ENCODE peak calls at places on chromosome 14, in five cellular contexts. One of them, this sample, is unnamed. For H3K9me3, the result is how much of the 10 kb centered on the place peaks cover.

GRCh38 chr14:72904840-72905561 is 11.1 kb upstream of the DPF3 start:
- DNase-seq in stomach: peak
- DNase-seq in suprapubic skin: peak
- DNase-seq in HepG2: peak
- DNase-seq in HCT116: peak
- DNase-seq in this sample: no peak

GRCh38 chr14:65184032-65184764 is 81.9 kb upstream of the MAX start:
- DNase-seq in stomach: no peak
- DNase-seq in suprapubic skin: no peak
- DNase-seq in HepG2: no peak
- DNase-seq in HCT116: no peak
- DNase-seq in this sample: no peak

GRCh38 chr14:58455593-58456265 is 28.2 kb downstream of the KIAA0586 start:
- DNase-seq in stomach: no peak
- DNase-seq in suprapubic skin: no peak
- DNase-seq in HepG2: no peak
- DNase-seq in HCT116: no peak
- DNase-seq in this sample: no peak

GRCh38 chr14:68442828-68443460 is 349.9 kb downstream of the ZFP36L1 start:
- DNase-seq in stomach: no peak
- DNase-seq in suprapubic skin: no peak
- DNase-seq in HepG2: no peak
- DNase-seq in HCT116: no peak
- DNase-seq in this sample: no peak

GRCh38 chr14:54291491-54292191 is 105.2 kb upstream of the CDKN3 start:
- DNase-seq in stomach: no peak
- DNase-seq in suprapubic skin: no peak
- DNase-seq in HepG2: peak
- DNase-seq in HCT116: no peak
- DNase-seq in this sample: no peak

GRCh38 chr14:91573894-91574837 is 64.1 kb upstream of the PPP4R3A start:
- DNase-seq in stomach: peak
- DNase-seq in suprapubic skin: no peak
- DNase-seq in HepG2: no peak
- DNase-seq in HCT116: peak
- DNase-seq in this sample: no peak

GRCh38 chr14:44657688-44658388 is 150.8 kb upstream of the FSCB start:
- DNase-seq in stomach: no peak
- DNase-seq in suprapubic skin: no peak
- DNase-seq in HepG2: peak
- DNase-seq in HCT116: no peak
- DNase-seq in this sample: peak

GRCh38 chr14:40850191-40850590 is 756.5 kb upstream of the LRFN5 start:
- DNase-seq in stomach: no peak
- DNase-seq in suprapubic skin: no peak
- DNase-seq in HepG2: no peak
- DNase-seq in HCT116: no peak
- DNase-seq in this sample: no peak

GRCh38 chr14:84228702-84229101 is 1301.2 kb upstream of the FLRT2 start:
- DNase-seq in stomach: no peak
- DNase-seq in suprapubic skin: no peak
- DNase-seq in HepG2: no peak
- DNase-seq in HCT116: no peak
- DNase-seq in this sample: no peak

GRCh38 chr14:97873291-97873690 is 1076.1 kb downstream of the VRK1 start:
- DNase-seq in stomach: no peak
- DNase-seq in suprapubic skin: no peak
- DNase-seq in HepG2: no peak
- DNase-seq in HCT116: no peak
- DNase-seq in this sample: no peak
- H3K9me3 ChIP-seq in stomach: under half
- H3K9me3 ChIP-seq in suprapubic skin: under half
- H3K9me3 ChIP-seq in HepG2: half or more
- H3K9me3 ChIP-seq in HCT116: under half
- H3K9me3 ChIP-seq in this sample: under half

GRCh38 chr14:86779416-86779815 is 1213.6 kb downstream of the GALC start:
- DNase-seq in stomach: no peak
- DNase-seq in suprapubic skin: no peak
- DNase-seq in HepG2: no peak
- DNase-seq in HCT116: no peak
- DNase-seq in this sample: no peak
- TF ChIP-seq POLR2AphosphoS5 in stomach: no peak
- TF ChIP-seq POLR2AphosphoS5 in suprapubic skin: no peak
- TF ChIP-seq POLR2AphosphoS5 in HepG2: no peak
- TF ChIP-seq POLR2AphosphoS5 in HCT116: no peak
- TF ChIP-seq POLR2AphosphoS5 in this sample: no peak

DNA sequence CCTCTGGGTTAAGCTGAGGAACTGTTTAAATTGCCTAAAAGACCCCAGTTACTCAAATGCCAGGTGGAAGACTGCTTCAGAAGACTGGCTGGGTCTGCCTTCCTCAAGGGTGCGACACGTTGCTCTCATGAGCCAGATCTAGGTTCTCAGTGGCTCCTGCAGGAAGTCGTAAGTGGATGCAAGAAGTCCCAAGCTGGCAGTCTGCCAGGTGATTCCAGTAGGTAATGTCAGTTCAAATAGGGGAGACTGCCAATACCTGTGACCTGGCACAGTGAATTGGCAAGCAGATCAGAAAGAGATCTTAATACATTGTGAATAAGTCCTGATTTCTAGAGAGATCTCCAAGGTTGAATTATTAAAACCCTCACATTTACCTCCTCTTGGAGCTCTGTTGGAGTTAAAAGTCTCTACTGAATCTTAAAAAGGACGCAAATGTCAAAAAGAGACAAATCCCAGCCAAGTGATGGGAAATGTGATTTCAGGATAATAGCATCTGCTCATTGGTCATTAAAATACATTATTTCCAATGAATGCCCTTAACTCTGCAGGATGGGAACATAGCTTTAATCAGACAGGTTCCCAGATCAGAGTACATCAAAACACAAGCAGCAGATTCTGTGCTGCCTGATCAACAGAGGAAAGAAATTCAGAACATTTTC is 98.8 kb upstream of the FRMD6 start:
- DNase-seq in stomach: no peak
- DNase-seq in suprapubic skin: peak
- DNase-seq in HepG2: no peak
- DNase-seq in HCT116: no peak
- DNase-seq in this sample: no peak
- H3K27ac ChIP-seq in stomach: no peak
- H3K27ac ChIP-seq in suprapubic skin: no peak
- H3K27ac ChIP-seq in HepG2: no peak
- H3K27ac ChIP-seq in HCT116: no peak
- H3K27ac ChIP-seq in this sample: no peak

GRCh38 chr14:106129274-106129673 is 602.9 kb downstream of the TMEM121 start:
- DNase-seq in stomach: no peak
- DNase-seq in suprapubic skin: no peak
- DNase-seq in HepG2: no peak
- DNase-seq in HCT116: no peak
- DNase-seq in this sample: no peak
- H3K9me3 ChIP-seq in stomach: under half
- H3K9me3 ChIP-seq in suprapubic skin: under half
- H3K9me3 ChIP-seq in HepG2: under half
- H3K9me3 ChIP-seq in HCT116: under half
- H3K9me3 ChIP-seq in this sample: under half